ENCODE peak calls at places on chromosomes 4 and X, in six cellular contexts. F is A549, Y is K562, E is GM12878, I is upper lobe of left lung, C is HepG2. Q is an unnamed sample. For H3K4me1, the result is how much of the 10 kb centered on the place peaks cover.

GRCh38 chr4:119646347-119647071 is 17.9 kb upstream of the PDE5A start:
- ATAC-seq in Y (no peak), E (no peak), I (peak), F (no peak), C (no peak), Q (peak)

GRCh38 chr4:70505152-70505748 is 13.1 kb upstream of the AMTN start:
- ATAC-seq in F (peak), I (peak), Y (peak), C (peak), E (peak), Q (no peak)

GRCh38 chr4:53132117-53132889 is 233.6 kb downstream of the SCFD2 start:
- ATAC-seq in F (no peak), E (peak), I (peak), C (no peak), Y (no peak), Q (no peak)

GRCh38 chrX:100673397-100673953 is 29.5 kb downstream of the SRPX2 start:
- ATAC-seq in Y (no peak), F (no peak), I (no peak), E (no peak), C (no peak), Q (peak)

GRCh38 chrX:119726900-119727555 is 31.4 kb upstream of the SOWAHD start:
- ATAC-seq in F (no peak), Y (peak), C (no peak), I (no peak), E (peak), Q (no peak)

GRCh38 chr4:119032921-119033685 is 102.5 kb upstream of the MYOZ2 start:
- ATAC-seq in C (no peak), I (no peak), E (peak), F (no peak), Y (no peak), Q (no peak)

GRCh38 chr4:169902658-169903345 is 123.4 kb downstream of the MFAP3L start:
- ATAC-seq in E (peak), Y (peak), I (no peak), F (peak), C (peak), Q (no peak)

GRCh38 chrX:78313526-78313925 is 13.9 kb downstream of the CYSLTR1 start:
- ATAC-seq in F (no peak), Y (no peak), I (no peak), C (no peak), E (no peak), Q (no peak)

GRCh38 chr4:94757192-94758140 is at the start of gene BMPR1B:
- ATAC-seq in I (peak), Y (no peak), C (peak), F (peak), E (no peak), Q (peak)

GRCh38 chrX:150575415-150575814 is 7.0 kb downstream of the MTM1 start:
- ATAC-seq in Y (no peak), I (no peak), F (peak), C (no peak), E (peak), Q (no peak)

GRCh38 chr4:183636923-183637322 is 22.1 kb downstream of the RWDD4 start:
- ATAC-seq in Y (no peak), C (no peak), I (no peak), E (no peak), F (peak), Q (no peak)

GRCh38 chr4:15794905-15795304 is 16.8 kb downstream of the CD38 start:
- ATAC-seq in F (no peak), I (no peak), C (no peak), Y (no peak), E (peak), Q (no peak)

GRCh38 chrX:132180929-132181328 is 38.3 kb downstream of the RAP2C start:
- ATAC-seq in Y (no peak), F (no peak), C (peak), E (no peak), I (no peak), Q (no peak)

GRCh38 chr4:91916219-91916618 is 387.5 kb upstream of the GRID2 start:
- ATAC-seq in C (no peak), I (no peak), F (no peak), Y (no peak), E (no peak), Q (no peak)

GRCh38 chr4:81314196-81314896 is 99.3 kb upstream of the PRKG2 start:
- ATAC-seq in F (no peak), Y (no peak), C (no peak), I (peak), E (no peak), Q (peak)

GRCh38 chr4:15378055-15378454 is 49.8 kb upstream of the C1QTNF7 start:
- ATAC-seq in E (no peak), Y (no peak), F (no peak), C (no peak), I (peak), Q (peak)

GRCh38 chrX:120244395-120244734 is 6.2 kb upstream of the ZBTB33 start:
- ATAC-seq in I (peak), Y (peak), C (peak), E (no peak), F (peak), Q (peak)

GRCh38 chr4:147779449-147779848 is 47.6 kb downstream of the ARHGAP10 start:
- ATAC-seq in I (no peak), Y (no peak), E (peak), F (no peak), C (no peak), Q (no peak)

GRCh38 chr4:36189511-36190226 is 54.6 kb downstream of the ARAP2 start:
- ATAC-seq in F (no peak), I (peak), C (no peak), Y (no peak), E (peak), Q (no peak)

GRCh38 chr4:78638324-78639172 is 87.0 kb downstream of the ANXA3 start:
- ATAC-seq in I (no peak), F (no peak), Y (peak), C (no peak), E (peak), Q (no peak)

GRCh38 chrX:106802063-106802387 is 448 bp upstream of the TBC1D8B start:
- ATAC-seq in F (peak), Y (peak), E (peak), I (peak), C (peak), Q (peak)

GRCh38 chr4:123649644-123650356 is 253.2 kb downstream of the SPRY1 start:
- ATAC-seq in C (peak), E (peak), I (peak), F (peak), Y (peak), Q (peak)

GRCh38 chrX:74613350-74614192 is 853 bp downstream of the RLIM start:
- ATAC-seq in C (peak), F (peak), Y (peak), E (peak), I (peak), Q (no peak)

DNA sequence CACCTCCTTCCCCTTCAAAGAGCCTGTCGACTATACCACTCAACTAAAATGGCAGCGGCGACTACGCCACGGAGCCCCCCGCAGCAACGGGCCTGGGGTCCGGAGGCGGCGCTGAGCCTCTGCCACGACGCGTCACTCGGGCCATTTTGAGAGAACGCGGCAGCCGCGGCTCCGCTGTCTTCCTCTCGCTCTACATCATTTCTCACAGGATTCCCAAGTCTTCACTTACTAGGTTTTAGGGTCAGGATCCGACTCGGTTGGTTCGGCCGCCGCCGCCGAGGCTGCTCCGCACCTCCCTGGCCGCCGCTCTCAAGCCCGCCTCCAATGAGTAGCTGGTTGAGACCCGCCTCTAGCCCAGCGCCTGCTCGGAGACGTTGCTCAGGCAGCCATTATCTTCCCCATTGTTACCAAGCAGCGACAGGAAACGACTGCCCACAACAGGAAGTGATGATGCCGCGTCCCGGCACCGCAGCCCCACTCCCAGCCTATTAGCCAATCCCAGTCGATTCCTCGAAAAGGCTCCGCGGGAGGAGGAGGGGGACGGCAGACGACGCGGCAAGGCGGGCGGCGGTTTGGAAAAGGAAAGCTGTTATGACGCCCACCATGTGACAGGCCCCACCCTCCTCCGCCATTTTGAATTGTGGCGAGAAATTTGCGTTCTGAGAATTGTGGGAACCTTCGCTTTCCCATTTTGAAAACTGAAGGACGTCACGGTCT is at the start of gene RLIM:
- ATAC-seq in I (peak), F (peak), E (peak), Y (peak), C (peak), Q (peak)
- TF ChIP-seq EP300 in I (peak), F (no peak), E (no peak), Y (peak), C (no peak), Q (no peak)

GRCh38 chr4:7970031-7970946 is 30.6 kb upstream of the AFAP1 start:
- ATAC-seq in E (peak), C (peak), F (peak), I (no peak), Y (no peak), Q (peak)
- H3K4me1 ChIP-seq in E (under half), C (half or more), F (half or more), I (under half), Y (under half), Q (under half)

DNA sequence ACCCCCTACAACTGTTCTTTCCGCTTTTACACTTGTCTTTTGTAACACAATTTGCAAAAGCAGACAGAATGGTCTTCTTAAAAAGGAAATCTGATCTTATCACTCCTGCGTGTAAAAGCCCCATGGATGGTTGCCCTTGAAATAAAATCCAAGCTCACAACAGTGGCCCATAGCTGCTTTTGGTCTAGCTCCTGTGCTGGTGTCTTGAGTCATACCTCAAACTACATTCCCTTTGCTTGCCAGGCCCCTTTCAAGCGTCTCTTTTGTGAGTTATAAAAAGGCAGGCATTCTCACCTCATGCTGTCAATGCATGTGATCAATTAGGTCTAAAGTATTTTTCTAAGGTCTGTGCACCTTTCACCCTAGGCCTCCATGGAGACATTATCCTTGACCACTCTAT is 27.6 kb downstream of the HPGD start:
- ATAC-seq in I (no peak), E (no peak), C (no peak), F (no peak), Y (no peak), Q (no peak)
- TF ChIP-seq POLR2A in I (no peak), E (no peak), C (no peak), F (no peak), Y (no peak), Q (no peak)

GRCh38 chr4:18021720-18022571 is at the start of gene LCORL:
- ATAC-seq in C (peak), Y (peak), E (peak), F (peak), I (peak), Q (peak)
- TF ChIP-seq EP300 in C (no peak), Y (peak), E (no peak), F (no peak), I (peak), Q (no peak)

GRCh38 chr4:113449407-113449974 is 312.0 kb downstream of the CAMK2D start:
- ATAC-seq in I (peak), C (no peak), F (no peak), Y (no peak), E (no peak), Q (peak)

GRCh38 chr4:113455081-113455480 is 306.5 kb downstream of the CAMK2D start:
- ATAC-seq in I (no peak), E (peak), F (no peak), Y (no peak), C (no peak), Q (no peak)

GRCh38 chr4:113450681-113451080 is 310.9 kb downstream of the CAMK2D start:
- ATAC-seq in Y (no peak), I (no peak), C (no peak), E (no peak), F (no peak), Q (no peak)

GRCh38 chr4:113452152-113452551 is 309.4 kb downstream of the CAMK2D start:
- ATAC-seq in Y (no peak), I (no peak), E (no peak), C (no peak), F (no peak), Q (no peak)

DNA sequence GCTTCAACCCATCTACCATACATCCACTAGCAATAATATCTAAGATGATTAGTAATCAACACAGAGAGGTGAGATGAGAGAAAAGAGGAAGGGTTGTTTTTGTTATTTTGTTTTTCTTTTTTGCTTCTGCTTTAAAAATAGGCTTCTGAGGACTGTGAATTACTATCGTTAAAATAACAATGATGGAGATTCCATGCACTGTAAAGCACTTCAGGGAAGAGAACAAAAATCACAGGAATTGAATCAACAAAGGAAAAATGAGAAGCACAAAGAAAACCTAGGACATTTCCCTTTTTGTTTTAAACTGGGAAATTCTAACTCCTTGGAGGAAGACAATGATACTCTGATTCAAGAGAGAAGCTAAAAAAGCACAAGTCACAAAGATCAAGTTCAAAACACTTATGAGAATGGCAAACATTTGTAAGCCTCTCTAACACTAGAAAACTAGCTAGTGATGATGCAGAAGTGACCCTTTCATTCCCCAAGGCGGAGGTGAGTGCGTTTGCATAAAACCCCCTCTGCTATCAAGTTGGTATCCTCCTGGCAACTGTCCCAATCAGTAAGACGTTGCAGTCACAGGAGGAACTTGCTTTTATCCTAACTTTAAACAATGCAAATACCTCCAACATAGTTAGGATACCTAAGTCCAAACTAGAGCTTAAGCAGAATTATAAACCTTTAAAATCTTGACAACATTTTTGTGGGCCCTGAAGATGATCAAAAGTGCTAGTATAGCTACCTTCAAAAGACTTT is 308.5 kb downstream of the CAMK2D start:
- ATAC-seq in I (peak), E (peak), Y (no peak), F (no peak), C (no peak), Q (peak)
- H3K4me1 ChIP-seq in I (under half), E (under half), Y (under half), F (under half), C (under half), Q (half or more)

DNA sequence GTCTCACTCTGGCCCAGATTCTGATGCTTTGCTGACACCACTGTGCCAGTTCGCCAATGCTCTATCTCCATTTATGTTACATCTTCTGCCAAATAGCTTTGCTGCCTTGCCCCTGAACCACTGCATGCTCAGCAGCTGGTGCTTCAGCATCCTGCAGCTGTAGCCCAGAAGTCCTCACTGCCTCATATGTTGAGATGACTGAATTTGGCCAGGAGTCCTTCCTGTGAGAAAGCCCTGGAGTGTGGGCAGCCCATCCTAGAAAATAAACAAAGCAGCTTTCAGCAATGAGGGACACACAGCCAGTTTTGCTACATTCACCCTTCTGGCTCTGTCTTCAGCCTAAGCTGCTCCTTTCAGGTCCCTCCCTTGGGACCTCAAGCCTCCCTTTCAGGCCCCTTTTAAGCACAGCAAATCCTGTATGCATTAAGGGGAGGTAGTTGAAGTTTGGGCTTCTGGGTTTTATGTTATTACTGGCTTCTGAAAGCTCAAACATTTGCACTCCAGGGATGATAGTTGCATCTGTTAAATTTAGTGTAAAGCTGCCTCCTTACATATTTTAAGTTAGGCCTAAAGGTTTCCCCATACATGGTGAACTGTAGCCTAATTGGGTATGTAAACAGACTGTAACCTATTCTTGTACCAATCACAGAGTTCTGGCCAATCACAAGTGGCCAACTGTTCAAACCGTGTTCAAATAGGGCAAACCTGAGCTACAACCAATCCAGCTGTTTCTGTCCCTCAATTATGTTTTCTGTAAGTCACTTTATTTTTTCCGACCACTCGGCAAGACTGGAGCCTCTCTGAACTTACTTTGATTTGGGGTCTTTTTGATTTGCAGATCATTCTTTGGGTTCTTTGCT is 2.1 kb upstream of the TMEM165 start:
- ATAC-seq in F (no peak), E (no peak), I (no peak), C (no peak), Y (no peak), Q (no peak)
- TF ChIP-seq POLR2A in F (no peak), E (no peak), I (no peak), C (no peak), Y (no peak), Q (no peak)

DNA sequence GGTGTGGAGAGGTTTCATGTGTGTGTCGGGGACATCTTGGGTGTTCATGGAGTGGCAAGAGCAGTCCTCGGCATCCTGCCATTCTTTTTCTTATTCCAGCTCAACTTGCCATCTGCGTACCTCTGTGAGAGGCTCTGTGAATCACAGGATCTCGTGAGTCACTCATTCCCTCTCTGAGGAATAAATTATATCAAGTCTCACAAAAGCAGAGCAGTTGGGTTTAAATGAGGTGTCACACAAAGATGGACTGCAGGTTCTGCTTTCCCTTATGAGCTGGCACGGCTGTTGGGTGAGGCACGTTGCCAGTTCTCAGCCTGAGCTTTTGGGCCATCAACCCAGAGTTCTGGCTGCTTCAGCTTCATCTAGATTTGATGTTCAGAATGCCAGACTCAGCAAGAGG is 6.8 kb upstream of the OCIAD2 start:
- ATAC-seq in I (no peak), E (no peak), C (no peak), F (peak), Y (no peak), Q (no peak)
- TF ChIP-seq EP300 in I (no peak), E (no peak), C (no peak), F (no peak), Y (no peak), Q (no peak)

DNA sequence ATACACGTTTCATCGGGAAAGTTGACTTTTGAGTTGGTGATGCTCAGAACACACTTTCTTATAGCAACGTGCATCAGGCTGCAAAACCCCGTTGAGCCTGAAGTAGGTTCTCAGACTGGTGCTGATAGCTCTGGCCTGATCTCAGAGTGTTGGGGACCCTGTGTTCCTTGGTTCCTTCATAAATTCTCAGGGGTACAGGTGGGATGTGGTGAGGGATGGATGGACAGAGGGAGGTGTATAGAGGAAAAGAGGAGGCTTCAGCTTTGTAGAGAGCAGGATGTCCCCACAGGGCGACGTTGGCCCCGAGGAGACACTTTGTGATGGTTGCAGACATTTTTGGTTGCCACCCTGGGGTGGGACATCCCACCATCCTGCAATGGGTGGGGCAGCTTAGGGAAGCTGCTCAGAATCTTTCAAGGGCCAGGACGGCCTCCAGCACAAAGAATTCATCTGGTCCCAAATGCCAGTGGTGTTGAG is 2.5 kb downstream of the CD99 start:
- ATAC-seq in I (no peak), E (no peak), F (no peak), Y (no peak), C (no peak), Q (no peak)
- H3K4me1 ChIP-seq in I (half or more), E (under half), F (under half), Y (under half), C (under half), Q (under half)

GRCh38 chr4:7103031-7103598 is 35.3 kb upstream of the GRPEL1 start:
- ATAC-seq in Y (peak), E (peak), I (peak), C (peak), F (peak), Q (peak)
- TF ChIP-seq POLR2A in Y (peak), E (peak), I (no peak), C (peak), F (peak), Q (peak)

Q was measured in gastroesophageal sphincter.